ENCODE peak calls at places on chromosomes 5 and 9, in nine cellular contexts. S is NCI-H774; J is neural crest cell; A is NCI-H1048; D is left cardiac atrium; O is aorta; B is activated CD4-positive, CD25-positive, alpha-beta regulatory T cell; N is NCI-H460; P is psoas muscle. M is an unnamed sample.

GRCh38 chr5:177089825-177090641 is 3.3 kb downstream of the FGFR4 start:
- DNase-seq in B (no peak), P (no peak), J (no peak), S (no peak), O (no peak), N (no peak), A (no peak), D (no peak), M (no peak)

GRCh38 chr9:7211657-7212056 is 453.9 kb downstream of the KDM4C start:
- DNase-seq in D (no peak), A (no peak), S (no peak), B (no peak), N (no peak), O (no peak), P (no peak), J (no peak), M (no peak)

GRCh38 chr9:22154064-22154463 is 145.0 kb upstream of the CDKN2B start:
- DNase-seq in D (no peak), A (no peak), P (no peak), N (no peak), B (no peak), J (no peak), O (no peak), S (no peak), M (no peak)

GRCh38 chr5:139105621-139106071 is 92.5 kb downstream of the SIL1 start:
- DNase-seq in J (peak), D (no peak), A (no peak), S (peak), O (no peak), N (no peak), P (no peak), B (no peak), M (no peak)

GRCh38 chr5:43193171-43193951 is 1.3 kb downstream of the NIM1K start:
- DNase-seq in B (peak), S (peak), N (peak), O (no peak), A (no peak), D (peak), J (no peak), P (no peak), M (peak)

GRCh38 chr9:69130456-69131441 is 43.3 kb upstream of the TJP2 start:
- DNase-seq in B (no peak), A (no peak), S (no peak), D (no peak), P (no peak), N (no peak), J (no peak), O (peak), M (no peak)

GRCh38 chr5:135245521-135246499 is 153.2 kb downstream of the MACROH2A1 start:
- DNase-seq in S (no peak), P (no peak), J (no peak), A (no peak), D (no peak), O (peak), B (no peak), N (no peak), M (no peak)

GRCh38 chr9:96161819-96162218 is 140.2 kb downstream of the HSD17B3 start:
- DNase-seq in J (no peak), A (no peak), N (no peak), P (no peak), D (no peak), B (no peak), O (no peak), S (no peak), M (no peak)

GRCh38 chr5:179836225-179837019 is 15.7 kb downstream of the SQSTM1 start:
- DNase-seq in A (no peak), S (no peak), N (no peak), B (peak), J (no peak), D (no peak), P (peak), O (no peak), M (peak)

GRCh38 chr5:171544913-171545550 is 125.6 kb downstream of the FGF18 start:
- DNase-seq in P (no peak), O (no peak), S (no peak), A (no peak), D (no peak), N (no peak), B (no peak), J (no peak), M (no peak)

GRCh38 chr9:128072144-128073021 is 4.4 kb downstream of the SLC25A25 start:
- DNase-seq in A (no peak), N (no peak), O (peak), S (peak), D (peak), B (no peak), J (no peak), P (peak), M (peak)

GRCh38 chr9:101791938-101792337 is 53.5 kb upstream of the GRIN3A start:
- DNase-seq in A (peak), O (no peak), D (no peak), B (no peak), P (no peak), N (peak), J (peak), S (no peak), M (no peak)

M was measured in GM13977.